ENCODE peak calls at places on chromosomes 5 and 9, in ten cellular contexts. W is AG04450, X is psoas muscle, J is lower lobe of right lung, F is GM12865, N is coronary artery, O is fibroblast of mammary gland, D is fibroblast of lung, B is transverse colon, A is chondrocyte. Z is an unnamed sample.

GRCh38 chr9:85224729-85225128 is 517.0 kb downstream of the AGTPBP1 start:
- DNase-seq in W (no peak), X (no peak), J (no peak), F (no peak), N (no peak), O (peak; percentile 76), D (peak; percentile 55), B (no peak), A (no peak), Z (peak; percentile 87)

GRCh38 chr9:9881692-9882091 is 731.1 kb downstream of the PTPRD start:
- DNase-seq in W (no peak), X (no peak), J (no peak), F (peak; percentile 6), N (no peak), O (no peak), D (no peak), B (no peak), A (no peak), Z (no peak)

GRCh38 chr5:160685219-160685618 is 166.8 kb downstream of the ATP10B start:
- DNase-seq in W (no peak), X (no peak), J (no peak), F (no peak), N (no peak), O (no peak), D (no peak), B (peak; percentile 83), A (no peak), Z (no peak)

GRCh38 chr5:157464518-157465171 is 4.6 kb downstream of the NIPAL4 start:
- DNase-seq in W (peak; percentile 61), X (no peak), J (no peak), F (peak; percentile 79), N (no peak), O (peak; percentile 95), D (peak; percentile 89), B (peak; percentile 42), A (no peak), Z (peak; percentile 99)

GRCh38 chr5:175825906-175826305 is 45.5 kb upstream of the CPLX2 start:
- DNase-seq in W (no peak), X (no peak), J (no peak), F (no peak), N (no peak), O (no peak), D (no peak), B (no peak), A (no peak), Z (no peak)

GRCh38 chr9:123191660-123192059 is 76.7 kb downstream of the STRBP start:
- DNase-seq in W (no peak), X (no peak), J (no peak), F (no peak), N (no peak), O (no peak), D (no peak), B (no peak), A (no peak), Z (no peak)

GRCh38 chr5:54313311-54314270 is 3.2 kb upstream of the ARL15 start:
- DNase-seq in W (no peak), X (no peak), J (peak; percentile 62), F (no peak), N (no peak), O (peak; percentile 44), D (peak; percentile 11), B (no peak), A (no peak), Z (no peak)

GRCh38 chr9:89621031-89621430 is 16.2 kb downstream of the GADD45G start:
- DNase-seq in W (no peak), X (no peak), J (no peak), F (no peak), N (no peak), O (no peak), D (no peak), B (no peak), A (no peak), Z (no peak)

GRCh38 chr5:127092690-127093089 is 19.4 kb upstream of the C5orf63 start:
- DNase-seq in W (no peak), X (no peak), J (no peak), F (no peak), N (no peak), O (peak; percentile 80), D (peak; percentile 65), B (no peak), A (no peak), Z (peak; percentile 72)

GRCh38 chr5:91098581-91098980 is 284.5 kb downstream of the ARRDC3 start:
- DNase-seq in W (no peak), X (no peak), J (no peak), F (no peak), N (no peak), O (no peak), D (peak; percentile 31), B (no peak), A (no peak), Z (no peak)

GRCh38 chr5:124686239-124687004 is 60.0 kb downstream of the ZNF608 start:
- DNase-seq in W (no peak), X (no peak), J (no peak), F (no peak), N (no peak), O (no peak), D (no peak), B (no peak), A (no peak), Z (no peak)

GRCh38 chr9:107020040-107020530 is 157.1 kb downstream of the ZNF462 start:
- DNase-seq in W (peak; percentile 91), X (no peak), J (no peak), F (peak; percentile 60), N (no peak), O (peak; percentile 95), D (peak; percentile 96), B (no peak), A (no peak), Z (peak; percentile 70)

GRCh38 chr5:111948517-111948916 is 191.5 kb upstream of the NREP start:
- DNase-seq in W (peak; percentile 86), X (no peak), J (no peak), F (no peak), N (no peak), O (peak; percentile 99), D (peak; percentile 94), B (no peak), A (no peak), Z (peak; percentile 68)

GRCh38 chr5:2119578-2119977 is 236.9 kb upstream of the IRX4 start:
- DNase-seq in W (no peak), X (no peak), J (no peak), F (no peak), N (no peak), O (no peak), D (no peak), B (no peak), A (no peak), Z (no peak)

GRCh38 chr5:143685416-143685815 is 126.5 kb upstream of the HMHB1 start:
- DNase-seq in W (no peak), X (no peak), J (no peak), F (no peak), N (no peak), O (peak; percentile 45), D (peak; percentile 61), B (no peak), A (no peak), Z (peak; percentile 49)
- TF ChIP-seq CTCF in W (peak; percentile 26), X (peak; percentile 8), J (no peak), F (no peak), N (no peak), O (peak; percentile 43), D (peak; percentile 58), B (no peak), A (peak; percentile 72), Z (peak; percentile 51)

GRCh38 chr9:109064963-109065701 is 51.8 kb upstream of the CTNNAL1 start:
- DNase-seq in W (no peak), X (no peak), J (no peak), F (no peak), N (no peak), O (no peak), D (no peak), B (no peak), A (no peak), Z (peak; percentile 28)
- TF ChIP-seq CTCF in W (no peak), X (no peak), J (no peak), F (no peak), N (no peak), O (no peak), D (no peak), B (no peak), A (no peak), Z (no peak)

GRCh38 chr5:134911285-134912215 is 6.6 kb downstream of the PCBD2 start:
- DNase-seq in W (no peak), X (no peak), J (no peak), F (no peak), N (no peak), O (peak; percentile 15), D (no peak), B (no peak), A (no peak), Z (no peak)

GRCh38 chr5:134920848-134921575 is 16.1 kb downstream of the PCBD2 start:
- DNase-seq in W (no peak), X (no peak), J (no peak), F (no peak), N (no peak), O (no peak), D (no peak), B (no peak), A (no peak), Z (no peak)

GRCh38 chr5:134913795-134914194 is 8.9 kb downstream of the PCBD2 start:
- DNase-seq in W (no peak), X (no peak), J (no peak), F (no peak), N (no peak), O (no peak), D (no peak), B (no peak), A (no peak), Z (no peak)

GRCh38 chr5:134913254-134913653 is 8.3 kb downstream of the PCBD2 start:
- DNase-seq in W (no peak), X (no peak), J (no peak), F (no peak), N (no peak), O (no peak), D (no peak), B (no peak), A (no peak), Z (no peak)

DNA sequence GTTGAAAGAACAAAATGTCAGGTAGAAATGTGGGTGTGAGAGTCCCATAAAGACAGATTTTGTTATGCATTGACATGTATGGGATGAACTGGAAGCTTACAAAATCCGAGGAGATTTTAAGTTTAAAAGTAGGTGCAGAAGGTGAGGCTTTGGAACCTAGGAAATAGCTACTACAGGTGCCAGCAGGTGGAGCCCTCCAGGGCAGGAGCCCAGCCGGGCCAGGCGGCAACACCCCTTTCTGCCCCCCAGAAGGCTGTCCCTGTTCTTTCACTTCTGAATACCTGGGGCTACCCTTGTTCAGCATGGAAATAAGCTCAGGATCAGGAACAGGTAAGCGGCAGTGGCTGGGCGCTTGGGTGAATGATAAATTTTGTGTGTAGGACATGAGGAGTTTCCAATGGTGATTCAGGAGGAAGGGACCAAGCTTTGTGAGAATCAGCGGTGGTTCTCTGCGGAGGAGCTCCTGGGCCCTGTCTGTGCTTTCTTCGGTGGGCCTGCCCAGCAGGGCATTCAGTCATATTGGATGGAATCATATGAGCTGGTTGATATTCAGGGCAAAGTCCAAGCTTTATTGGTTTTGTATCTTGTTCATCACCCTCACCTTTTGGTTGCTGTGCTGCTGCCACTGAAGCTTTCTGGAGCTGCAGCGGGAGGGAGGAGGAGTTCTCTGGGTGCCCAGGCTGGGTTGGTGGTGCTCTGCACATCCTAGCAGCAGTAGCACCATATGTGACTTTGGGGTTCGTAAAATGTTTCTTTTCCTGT is 12.3 kb downstream of the PCBD2 start:
- DNase-seq in W (no peak), X (no peak), J (no peak), F (no peak), N (no peak), O (no peak), D (no peak), B (no peak), A (no peak), Z (no peak)
- TF ChIP-seq CTCF in W (peak; percentile 13), X (no peak), J (no peak), F (peak; percentile 30), N (no peak), O (no peak), D (peak; percentile 10), B (peak; percentile 25), A (peak; percentile 51), Z (peak; percentile 33)

GRCh38 chr5:61139094-61139873 is 23.0 kb downstream of the SMIM15 start:
- DNase-seq in W (no peak), X (no peak), J (no peak), F (no peak), N (no peak), O (peak; percentile 17), D (no peak), B (no peak), A (no peak), Z (peak; percentile 16)
- TF ChIP-seq CTCF in W (peak; percentile 36), X (no peak), J (no peak), F (peak; percentile 20), N (no peak), O (peak; percentile 47), D (peak; percentile 39), B (peak; percentile 31), A (peak; percentile 54), Z (peak; percentile 17)

Z was measured in MCF 10A.